ENCODE peak calls at places on chromosomes 11 and 22, in four cellular contexts. G is psoas muscle, L is K562, N is left ventricle myocardium inferior. I is an unnamed sample.

GRCh38 chr22:21632237-21632895 is at the start of gene CCDC116:
- DNase-seq in L (peak; percentile 100), N (no peak), G (no peak), I (no peak)

GRCh38 chr22:40720538-40721256 is 41.4 kb downstream of the MCHR1 start:
- DNase-seq in L (no peak), G (no peak), N (no peak), I (no peak)

GRCh38 chr11:70048279-70049024 is 29.7 kb upstream of the ANO1 start:
- DNase-seq in N (no peak), G (no peak), L (peak; percentile 56), I (no peak)

GRCh38 chr11:63614136-63614664 is at the start of gene PLAAT3:
- DNase-seq in N (peak; percentile 88), G (peak; percentile 80), L (peak; percentile 87), I (peak; percentile 68)

GRCh38 chr11:100687630-100688395 is 725 bp downstream of the ARHGAP42 start:
- DNase-seq in G (peak; percentile 57), N (peak; percentile 31), L (peak; percentile 53), I (peak; percentile 78)

GRCh38 chr11:134559617-134559992 is 147.6 kb upstream of the B3GAT1 start:
- DNase-seq in N (no peak), G (no peak), L (no peak), I (no peak)

GRCh38 chr22:40414306-40414705 is 43.9 kb downstream of the SGSM3 start:
- DNase-seq in N (no peak), G (no peak), L (no peak), I (no peak)

GRCh38 chr22:42856179-42856864 is 751 bp downstream of the ARFGAP3 start:
- DNase-seq in N (peak; percentile 62), G (peak; percentile 73), L (peak; percentile 22), I (peak; percentile 42)

GRCh38 chr11:115244314-115244713 is 259.9 kb downstream of the CADM1 start:
- DNase-seq in N (no peak), L (no peak), G (no peak), I (no peak)

GRCh38 chr11:122167100-122167499 is 51.1 kb upstream of the BLID start:
- DNase-seq in G (no peak), L (no peak), N (no peak), I (no peak)

GRCh38 chr11:40401132-40401853 is 1058.2 kb downstream of the LRRC4C start:
- DNase-seq in G (no peak), N (no peak), L (no peak), I (no peak)

GRCh38 chr11:1826552-1827094 is 8.2 kb upstream of the SYT8 start:
- DNase-seq in N (no peak), G (peak; percentile 29), L (peak; percentile 60), I (no peak)
- TF ChIP-seq CTCF in N (no peak), G (no peak), L (peak; percentile 54), I (no peak)

GRCh38 chr22:44669725-44670027 is 32.3 kb upstream of the PRR5 start:
- DNase-seq in L (peak; percentile 47), G (no peak), N (no peak), I (no peak)
- TF ChIP-seq CTCF in L (peak; percentile 56), G (no peak), N (peak; percentile 25), I (peak; percentile 40)

GRCh38 chr11:9982796-9983579 is 311.0 kb downstream of the SBF2 start:
- DNase-seq in L (peak; percentile 25), N (no peak), G (no peak), I (no peak)
- TF ChIP-seq CTCF in L (no peak), N (no peak), G (no peak), I (no peak)

DNA sequence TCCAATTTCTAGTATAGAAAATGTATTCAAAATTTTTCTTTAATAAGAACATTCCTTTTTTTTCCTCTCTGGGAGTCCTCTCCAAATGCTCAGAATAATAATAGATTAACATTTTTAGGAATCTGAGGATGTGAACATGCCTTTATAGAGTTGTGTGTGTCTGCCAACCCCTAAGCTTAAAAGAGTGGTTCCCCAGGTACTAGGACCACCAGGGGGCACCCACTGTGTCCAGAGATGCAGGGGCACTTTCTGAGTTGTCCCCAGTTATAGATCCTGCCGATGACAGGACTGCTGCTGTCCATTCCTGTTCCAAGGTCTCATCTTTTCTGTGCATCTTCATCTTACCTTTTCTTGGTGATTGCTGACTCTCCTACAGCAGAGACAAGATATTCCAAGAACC is 27.0 kb upstream of the MICAL2 start:
- DNase-seq in G (no peak), L (peak; percentile 44), N (no peak), I (no peak)
- TF ChIP-seq CTCF in G (no peak), L (peak; percentile 45), N (peak; percentile 19), I (peak; percentile 14)

DNA sequence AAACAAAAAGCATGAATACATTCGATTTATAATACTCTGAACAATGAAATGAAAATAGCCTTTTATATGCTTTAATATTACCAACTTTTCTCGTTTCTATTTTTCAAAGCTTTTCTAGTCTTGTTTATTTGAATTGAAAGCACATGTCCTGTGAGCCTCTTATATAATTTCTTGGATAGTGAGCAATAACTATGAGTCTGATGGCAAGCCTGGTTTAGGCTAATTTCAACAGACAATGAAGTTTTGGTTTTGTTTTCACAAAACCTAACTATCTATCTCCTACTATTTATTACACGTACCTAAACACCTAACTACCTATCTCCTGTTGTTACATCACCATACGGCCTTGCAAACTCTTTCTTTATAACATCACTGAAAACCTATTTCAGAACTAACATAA is 29.2 kb upstream of the CEP126 start:
- DNase-seq in G (no peak), L (no peak), N (no peak), I (no peak)
- TF ChIP-seq CTCF in G (no peak), L (no peak), N (no peak), I (no peak)

DNA sequence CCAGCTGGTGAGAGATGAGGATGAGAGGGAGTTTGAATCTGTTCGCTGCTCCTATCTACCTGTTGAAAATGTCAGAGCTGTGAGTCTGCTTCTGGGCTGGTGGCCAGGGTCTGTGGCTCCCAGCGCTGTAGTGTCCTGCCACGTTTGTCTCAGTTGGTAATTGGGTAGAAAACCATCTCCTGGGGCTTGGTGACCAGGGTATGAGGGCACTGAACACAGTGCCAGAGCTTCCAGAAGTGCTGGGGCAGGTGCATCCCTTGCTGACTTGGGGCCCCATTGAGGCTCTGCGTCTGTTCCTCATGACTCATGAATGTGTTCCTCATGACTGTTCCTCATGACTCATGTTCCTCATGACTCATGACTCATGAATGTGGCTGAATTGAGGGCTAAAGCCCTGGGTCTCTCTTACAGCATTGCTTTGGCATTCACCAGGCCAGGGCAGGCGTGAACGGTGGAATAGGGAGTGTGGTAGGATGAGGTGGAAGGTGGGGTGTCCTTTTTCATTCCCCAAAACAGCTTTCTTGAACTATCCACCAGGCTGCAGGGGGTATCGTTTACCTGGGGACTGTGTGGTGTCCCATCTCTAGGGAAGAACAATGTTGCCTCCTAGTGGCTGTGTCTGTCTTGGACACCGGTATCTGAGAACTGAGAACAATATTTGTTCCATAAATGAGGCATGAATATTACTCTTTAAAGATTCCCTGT is 139.5 kb downstream of the COMMD9 start:
- DNase-seq in N (no peak), L (peak; percentile 89), G (peak; percentile 54), I (peak; percentile 74)
- TF ChIP-seq CTCF in N (peak; percentile 34), L (peak; percentile 75), G (peak; percentile 45), I (peak; percentile 51)